ENCODE peak calls at places on chromosomes 7 and 10, in four cellular contexts. G is H1, P is HCT116, Q is K562. B is an unnamed sample.

GRCh38 chr7:157710396-157710795 is 373.6 kb downstream of the DNAJB6 start:
- DNase-seq in G (no peak), Q (no peak), P (no peak), B (no peak)

GRCh38 chr10:36446873-36447272 is 678.5 kb upstream of the ANKRD30A start:
- DNase-seq in Q (no peak), P (no peak), G (no peak), B (no peak)

GRCh38 chr7:7351156-7351555 is 168.8 kb downstream of the C1GALT1 start:
- DNase-seq in Q (no peak), G (no peak), P (no peak), B (no peak)

GRCh38 chr7:98559958-98560357 is 57.1 kb upstream of the NPTX2 start:
- DNase-seq in P (no peak), G (no peak), Q (no peak), B (no peak)

GRCh38 chr7:151637781-151638261 is 118.1 kb upstream of the RHEB start:
- DNase-seq in P (no peak), Q (no peak), G (no peak), B (no peak)

GRCh38 chr10:49539320-49539885 is 482 bp upstream of the ERCC6 start:
- DNase-seq in Q (peak), G (peak), P (peak), B (peak)

GRCh38 chr7:150791746-150792452 is 8.3 kb downstream of the TMEM176B start:
- DNase-seq in Q (peak), P (no peak), G (no peak), B (no peak)

GRCh38 chr7:141154131-141154732 is 80.4 kb downstream of the TMEM178B start:
- DNase-seq in G (no peak), Q (no peak), P (no peak), B (no peak)

GRCh38 chr10:79263951-79264350 is 83.3 kb upstream of the PPIF start:
- DNase-seq in P (no peak), G (no peak), Q (no peak), B (no peak)

GRCh38 chr10:133400624-133401424 is 6.9 kb downstream of the MTG1 start:
- DNase-seq in Q (no peak), P (no peak), G (no peak), B (no peak)

GRCh38 chr10:103295391-103296044 is 18.6 kb downstream of the INA start:
- DNase-seq in G (no peak), Q (no peak), P (no peak), B (no peak)

GRCh38 chr10:69806266-69806665 is 4.6 kb downstream of the COL13A1 start:
- DNase-seq in Q (no peak), G (no peak), P (no peak), B (no peak)

GRCh38 chr7:96126382-96126781 is 195.5 kb downstream of the SLC25A13 start:
- DNase-seq in P (no peak), G (no peak), Q (no peak), B (peak)

GRCh38 chr7:15175103-15175502 is 272.6 kb upstream of the DGKB start:
- DNase-seq in P (no peak), G (no peak), Q (no peak), B (no peak)

GRCh38 chr10:102646610-102647432 is 2.5 kb downstream of the TRIM8 start:
- DNase-seq in G (no peak), P (peak), Q (no peak), B (no peak)

GRCh38 chr7:33109758-33110238 is 594 bp upstream of the RP9 start:
- DNase-seq in Q (no peak), G (no peak), P (no peak), B (no peak)

GRCh38 chr7:127153315-127153714 is 99.4 kb downstream of the GRM8 start:
- DNase-seq in P (no peak), Q (no peak), G (no peak), B (no peak)

GRCh38 chr10:122054046-122055025 is 65.4 kb downstream of the TACC2 start:
- DNase-seq in G (peak), P (peak), Q (peak), B (peak)

GRCh38 chr10:47351899-47352815 is 4.0 kb downstream of the RBP3 start:
- DNase-seq in G (no peak), Q (no peak), P (no peak), B (no peak)

GRCh38 chr10:28302012-28302667 is 724 bp downstream of the MPP7 start:
- DNase-seq in G (no peak), Q (peak), P (no peak), B (no peak)

GRCh38 chr7:105097619-105098018 is 83.6 kb downstream of the KMT2E start:
- DNase-seq in Q (no peak), P (no peak), G (no peak), B (no peak)

GRCh38 chr7:122038904-122039303 is 105.1 kb downstream of the AASS start:
- DNase-seq in P (no peak), G (no peak), Q (no peak), B (no peak)

GRCh38 chr10:100998991-100999741 is 442 bp upstream of the LZTS2 start:
- DNase-seq in P (no peak), G (peak), Q (peak), B (peak)

GRCh38 chr10:12162927-12163326 is 32.8 kb downstream of the NUDT5 start:
- DNase-seq in Q (no peak), G (no peak), P (no peak), B (no peak)

GRCh38 chr7:133110312-133110711 is 28.4 kb upstream of the CHCHD3 start:
- DNase-seq in Q (no peak), G (no peak), P (no peak), B (no peak)

GRCh38 chr10:125868372-125868975 is 12.6 kb downstream of the DHX32 start:
- DNase-seq in P (peak), G (no peak), Q (peak), B (peak)

GRCh38 chr10:3238115-3238871 is 65.7 kb upstream of the PITRM1 start:
- DNase-seq in Q (no peak), P (no peak), G (no peak), B (no peak)

GRCh38 chr10:46273506-46274477 is 13.0 kb upstream of the ANTXRL start:
- DNase-seq in G (peak), Q (no peak), P (no peak), B (peak)

GRCh38 chr10:18341063-18341462 is 200.8 kb downstream of the CACNB2 start:
- DNase-seq in G (no peak), Q (no peak), P (no peak), B (no peak)

GRCh38 chr7:65265959-65266519 is 107.6 kb upstream of the ZNF92 start:
- DNase-seq in P (no peak), G (peak), Q (no peak), B (no peak)

GRCh38 chr10:33237736-33238624 is 96.5 kb downstream of the NRP1 start:
- DNase-seq in P (peak), G (no peak), Q (no peak), B (peak)

GRCh38 chr7:157495177-157495553 is 158.4 kb downstream of the DNAJB6 start:
- DNase-seq in Q (no peak), G (no peak), P (no peak), B (no peak)

GRCh38 chr10:109972372-109973001 is 35.3 kb upstream of the ADD3 start:
- DNase-seq in Q (no peak), P (no peak), G (no peak), B (no peak)

GRCh38 chr10:103493362-103493871 is at the start of gene NEURL1:
- DNase-seq in G (peak), Q (peak), P (no peak), B (no peak)

GRCh38 chr10:132572545-132572937 is 35.0 kb downstream of the INPP5A start:
- DNase-seq in P (no peak), Q (no peak), G (no peak), B (no peak)

GRCh38 chr10:90289037-90289436 is 568.8 kb downstream of the HTR7 start:
- DNase-seq in P (no peak), Q (no peak), G (no peak), B (no peak)

DNA sequence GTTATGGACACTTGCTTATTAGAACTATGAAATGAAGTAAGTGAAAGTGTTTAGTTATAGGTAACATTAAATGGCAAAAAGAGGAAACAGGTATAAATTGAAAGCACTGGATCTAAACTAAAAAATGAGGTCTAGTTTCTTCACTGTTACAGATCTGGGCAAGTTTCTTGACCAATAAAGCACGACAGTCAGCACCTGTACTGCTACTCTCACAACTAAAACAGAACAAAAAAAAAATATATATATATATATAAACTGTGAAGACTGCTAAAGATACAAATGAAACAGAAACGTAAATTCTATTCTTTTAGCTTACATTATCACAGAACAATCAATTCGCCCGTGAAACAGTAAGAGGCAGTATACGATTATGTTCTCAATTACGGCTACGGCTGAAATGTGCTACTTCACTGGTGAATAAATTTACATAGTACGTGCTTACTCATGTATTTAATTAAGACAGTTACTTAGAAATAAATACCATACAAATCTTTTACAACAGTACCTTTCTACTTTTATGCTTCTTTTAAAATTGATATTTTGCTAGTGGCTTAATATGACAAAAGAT is 4.2 kb downstream of the AHR start:
- DNase-seq in Q (no peak), P (no peak), G (no peak), B (no peak)
- TF ChIP-seq FOSL1 in Q (no peak), P (no peak), G (no peak), B (no peak)

GRCh38 chr10:97701438-97702064 is 12.0 kb upstream of the MARVELD1 start:
- DNase-seq in G (peak), P (no peak), Q (peak), B (peak)
- TF ChIP-seq FOSL1 in G (no peak), P (no peak), Q (no peak), B (no peak)

GRCh38 chr10:98511861-98512260 is 65.1 kb upstream of the HPS1 start:
- DNase-seq in Q (no peak), G (no peak), P (no peak), B (no peak)
- TF ChIP-seq FOSL1 in Q (no peak), G (no peak), P (no peak), B (no peak)

DNA sequence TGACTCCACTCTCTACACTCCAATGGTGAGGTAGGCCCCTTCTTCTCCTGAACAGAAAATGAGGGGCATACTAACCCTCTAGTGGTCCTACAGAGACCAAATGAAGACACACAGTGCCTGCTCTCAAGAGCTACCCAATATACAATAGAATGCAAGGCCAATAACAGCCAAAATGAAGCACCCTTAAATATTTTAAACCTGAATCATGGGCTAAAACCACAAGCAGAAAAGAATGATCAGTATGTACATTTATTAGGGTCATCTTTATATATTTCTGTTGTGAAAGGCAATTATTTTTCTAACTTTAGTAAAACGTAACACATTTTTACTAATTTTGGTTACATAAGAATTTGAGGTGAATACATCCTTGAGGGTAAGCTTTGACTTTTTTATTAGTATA is 49.9 kb upstream of the COL1A2 start:
- DNase-seq in P (no peak), G (no peak), Q (no peak), B (no peak)
- TF ChIP-seq FOSL1 in P (no peak), G (no peak), Q (no peak), B (no peak)

GRCh38 chr7:21960922-21961321 is 15.2 kb upstream of the CDCA7L start:
- DNase-seq in G (no peak), Q (no peak), P (no peak), B (no peak)
- TF ChIP-seq FOSL1 in G (no peak), Q (no peak), P (no peak), B (no peak)

DNA sequence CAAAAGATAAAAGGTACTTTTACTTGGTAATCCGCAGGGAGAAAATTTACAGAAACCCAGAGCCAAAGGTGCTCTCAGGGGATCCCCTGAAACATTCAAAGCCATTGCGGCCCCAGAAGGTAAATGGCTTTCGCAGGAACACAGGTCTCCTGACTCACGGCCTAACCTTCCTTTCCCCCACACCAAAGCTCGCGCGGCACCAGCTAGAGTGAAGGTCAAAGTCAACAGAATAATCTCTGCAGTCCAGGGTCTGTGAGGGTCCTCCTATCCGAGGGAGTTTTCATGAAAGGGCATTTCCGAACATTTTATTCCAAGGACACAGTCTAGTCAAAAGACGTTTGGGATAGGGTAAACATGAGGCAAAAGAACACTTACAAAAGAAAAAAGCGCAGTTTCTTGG is 615 bp upstream of the STEAP2 start:
- DNase-seq in P (no peak), Q (no peak), G (peak), B (peak)
- TF ChIP-seq FOSL1 in P (no peak), Q (no peak), G (no peak), B (no peak)

GRCh38 chr7:116802784-116803183 is 59.6 kb upstream of the CAPZA2 start:
- DNase-seq in Q (peak), G (no peak), P (peak), B (peak)
- TF ChIP-seq FOSL1 in Q (no peak), G (no peak), P (peak), B (no peak)

GRCh38 chr10:117723343-117723742 is 180.8 kb downstream of the EMX2 start:
- DNase-seq in P (no peak), G (peak), Q (no peak), B (no peak)
- TF ChIP-seq FOSL1 in P (no peak), G (no peak), Q (no peak), B (no peak)

DNA sequence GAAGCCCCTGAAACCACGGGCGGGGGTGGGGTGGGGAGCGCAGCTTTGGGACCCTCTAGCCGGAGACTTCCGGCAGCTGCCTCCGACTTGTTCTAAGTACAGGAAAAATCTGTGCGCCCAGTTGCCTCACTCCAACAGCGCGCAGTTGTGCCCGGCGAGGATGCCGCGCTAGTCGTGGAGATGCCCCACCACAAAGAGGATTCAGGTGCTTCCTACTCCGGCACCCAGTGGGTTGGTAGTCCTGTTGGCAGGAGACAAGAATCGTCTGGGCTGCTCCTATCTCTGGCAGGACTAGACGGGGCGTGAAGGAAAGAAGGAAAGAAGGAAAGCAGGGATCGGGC is 461 bp upstream of the NPY start:
- DNase-seq in G (peak), Q (no peak), P (no peak), B (no peak)
- TF ChIP-seq FOSL1 in G (no peak), Q (no peak), P (no peak), B (no peak)

B was measured in HepG2.